ENCODE peak calls at places on chromosomes 13 and 19, in six cellular contexts. Q is brain microvascular endothelial cell, F is spleen, J is A549, N is activated B cell treated with CpG ODN at 0.5 μM for 24 hours, X is neural crest cell. L is an unnamed sample.

GRCh38 chr13:108342369-108343289 is 73.1 kb downstream of the TNFSF13B start:
- DNase-seq in X (no peak), Q (peak), N (no peak), F (no peak), J (peak), L (peak)

GRCh38 chr19:10617409-10618121 is 7.8 kb upstream of the SLC44A2 start:
- DNase-seq in N (no peak), F (no peak), J (no peak), Q (peak), X (no peak), L (peak)

GRCh38 chr19:1135454-1135853 is 31.7 kb downstream of the GPX4 start:
- DNase-seq in X (no peak), Q (no peak), F (no peak), J (no peak), N (no peak), L (no peak)

GRCh38 chr13:21079761-21080730 is 18.7 kb upstream of the LATS2 start:
- DNase-seq in J (no peak), N (no peak), Q (peak), X (no peak), F (no peak), L (peak)

GRCh38 chr13:43785681-43786471 is 896 bp downstream of the ENOX1 start:
- DNase-seq in J (peak), N (no peak), F (peak), Q (peak), X (peak), L (peak)

GRCh38 chr13:34129422-34129821 is 311.5 kb downstream of the RFC3 start:
- DNase-seq in N (no peak), X (no peak), F (no peak), Q (no peak), J (no peak), L (no peak)

GRCh38 chr19:4061683-4062575 is 4.8 kb downstream of the ZBTB7A start:
- DNase-seq in F (peak), X (no peak), N (no peak), Q (no peak), J (no peak), L (no peak)

GRCh38 chr19:40411125-40411842 is 1.9 kb downstream of the PRX start:
- DNase-seq in J (no peak), X (no peak), F (no peak), N (no peak), Q (no peak), L (no peak)

GRCh38 chr19:29311391-29311790 is 98.4 kb upstream of the UQCRFS1 start:
- DNase-seq in N (no peak), F (no peak), X (no peak), J (no peak), Q (no peak), L (no peak)

GRCh38 chr13:41891119-41891518 is 69.8 kb downstream of the VWA8 start:
- DNase-seq in X (no peak), Q (no peak), N (no peak), F (no peak), J (no peak), L (no peak)

GRCh38 chr13:113083022-113083373 is 22.6 kb upstream of the F7 start:
- DNase-seq in N (no peak), J (no peak), X (no peak), F (peak), Q (no peak), L (no peak)

GRCh38 chr19:48624067-48624594 is 4.8 kb downstream of the SPHK2 start:
- DNase-seq in X (peak), J (peak), F (peak), N (peak), Q (peak), L (peak)

GRCh38 chr13:73025212-73026012 is 33.4 kb upstream of the KLF5 start:
- DNase-seq in N (no peak), F (no peak), Q (no peak), X (no peak), J (no peak), L (no peak)

GRCh38 chr13:70107498-70108271 is at the start of gene ATXN8OS:
- DNase-seq in Q (no peak), X (peak), J (no peak), N (no peak), F (peak), L (no peak)

GRCh38 chr13:26198116-26198515 is 24.0 kb downstream of the RNF6 start:
- DNase-seq in J (no peak), X (no peak), F (no peak), Q (no peak), N (no peak), L (no peak)

GRCh38 chr19:35642312-35642711 is 767 bp downstream of the ETV2 start:
- DNase-seq in J (no peak), N (no peak), F (no peak), X (no peak), Q (no peak), L (peak)

GRCh38 chr13:46229251-46229650 is 17.5 kb downstream of the LRRC63 start:
- DNase-seq in Q (no peak), N (no peak), J (no peak), F (no peak), X (no peak), L (no peak)

GRCh38 chr19:54521860-54522513 is 19.4 kb downstream of the LAIR2 start:
- DNase-seq in F (no peak), J (no peak), X (no peak), N (no peak), Q (no peak), L (no peak)

GRCh38 chr19:29016926-29017760 is 195.8 kb downstream of the UQCRFS1 start:
- DNase-seq in Q (no peak), J (no peak), X (no peak), F (peak), N (no peak), L (no peak)

GRCh38 chr19:19900124-19900523 is 622 bp upstream of the ZNF93 start:
- DNase-seq in N (no peak), F (no peak), Q (peak), X (no peak), J (no peak), L (peak)

GRCh38 chr13:69589531-69589930 is 518.1 kb upstream of the ATXN8OS start:
- DNase-seq in F (no peak), J (no peak), N (no peak), X (no peak), Q (no peak), L (no peak)

GRCh38 chr19:40666803-40667438 is 23.5 kb downstream of the NUMBL start:
- DNase-seq in N (no peak), Q (no peak), F (peak), X (no peak), J (no peak), L (no peak)

GRCh38 chr19:17500447-17501198 is 10.8 kb upstream of the PGLS start:
- DNase-seq in X (no peak), F (no peak), N (no peak), J (no peak), Q (no peak), L (no peak)

GRCh38 chr13:38821753-38822551 is 135.1 kb downstream of the FREM2 start:
- DNase-seq in N (no peak), Q (no peak), J (no peak), F (no peak), X (peak), L (no peak)

GRCh38 chr13:20134732-20135131 is 26.1 kb downstream of the GJA3 start:
- DNase-seq in N (no peak), Q (no peak), J (no peak), F (no peak), X (no peak), L (no peak)

GRCh38 chr19:8158411-8159074 is 9.2 kb upstream of the FBN3 start:
- DNase-seq in X (peak), F (no peak), J (peak), N (no peak), Q (peak), L (peak)

GRCh38 chr13:74771964-74772363 is 637.8 kb upstream of the KLF12 start:
- DNase-seq in J (peak), X (no peak), N (no peak), F (no peak), Q (peak), L (peak)

GRCh38 chr19:48751835-48752510 is 468 bp downstream of the FUT1 start:
- DNase-seq in X (no peak), N (no peak), Q (no peak), J (no peak), F (no peak), L (no peak)

GRCh38 chr13:32940601-32941000 is 75.6 kb upstream of the KL start:
- DNase-seq in Q (peak), X (no peak), N (no peak), F (no peak), J (no peak), L (no peak)

GRCh38 chr19:14517840-14518505 is at the start of gene DNAJB1:
- DNase-seq in Q (peak), J (peak), F (peak), N (peak), X (no peak), L (peak)
- TF ChIP-seq CTCF in Q (no peak), J (no peak), F (no peak), N (no peak), X (no peak), L (no peak)

DNA sequence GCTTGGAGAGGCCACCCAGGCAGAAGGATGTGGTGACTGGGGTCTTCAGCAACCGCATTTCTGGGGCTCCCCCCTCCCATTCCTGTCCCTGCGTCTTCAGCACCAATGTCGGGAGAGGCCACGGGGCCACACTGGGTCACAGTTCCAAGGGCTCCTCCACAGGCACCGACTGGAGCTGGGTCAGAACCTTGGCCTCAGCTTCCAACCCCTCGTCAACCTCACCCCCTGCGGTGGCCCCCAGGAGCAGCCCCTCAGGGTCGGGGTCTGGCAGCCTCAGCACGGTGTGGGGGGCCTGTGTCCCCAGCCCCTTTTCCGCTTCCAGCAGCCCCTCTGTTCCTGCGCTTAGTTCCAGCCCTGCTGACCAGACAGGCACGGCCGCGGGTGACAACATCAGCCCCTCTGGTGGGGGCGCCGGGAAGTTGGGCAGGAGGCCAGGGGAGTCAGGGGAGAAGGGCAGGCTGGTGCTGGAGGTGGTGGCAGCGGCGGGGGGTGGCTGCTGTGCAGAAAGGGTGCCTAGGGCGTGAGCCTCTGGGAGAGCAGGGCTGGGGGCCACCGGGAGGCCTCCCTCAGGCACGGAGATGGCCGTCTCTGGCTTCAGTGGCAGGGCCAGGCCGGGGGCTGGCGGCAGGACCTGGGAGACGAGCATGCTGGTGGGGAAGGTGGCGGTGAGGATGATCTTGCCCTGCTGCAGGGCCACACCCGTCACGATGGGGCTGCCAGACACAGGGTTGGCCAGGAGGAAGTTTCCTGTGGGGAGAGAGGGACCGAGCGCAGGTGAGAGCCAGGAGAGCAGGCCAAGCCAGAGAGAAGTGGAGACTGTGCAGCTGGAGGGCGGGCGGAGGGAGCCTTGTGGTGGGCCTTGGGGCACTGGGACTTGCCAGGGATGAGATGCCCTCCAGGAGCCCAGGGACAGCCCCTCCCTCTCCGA is 3.4 kb downstream of the SIX5 start:
- DNase-seq in Q (no peak), F (no peak), X (no peak), N (no peak), J (no peak), L (no peak)
- TF ChIP-seq CTCF in Q (no peak), F (no peak), X (no peak), N (no peak), J (no peak), L (no peak)

DNA sequence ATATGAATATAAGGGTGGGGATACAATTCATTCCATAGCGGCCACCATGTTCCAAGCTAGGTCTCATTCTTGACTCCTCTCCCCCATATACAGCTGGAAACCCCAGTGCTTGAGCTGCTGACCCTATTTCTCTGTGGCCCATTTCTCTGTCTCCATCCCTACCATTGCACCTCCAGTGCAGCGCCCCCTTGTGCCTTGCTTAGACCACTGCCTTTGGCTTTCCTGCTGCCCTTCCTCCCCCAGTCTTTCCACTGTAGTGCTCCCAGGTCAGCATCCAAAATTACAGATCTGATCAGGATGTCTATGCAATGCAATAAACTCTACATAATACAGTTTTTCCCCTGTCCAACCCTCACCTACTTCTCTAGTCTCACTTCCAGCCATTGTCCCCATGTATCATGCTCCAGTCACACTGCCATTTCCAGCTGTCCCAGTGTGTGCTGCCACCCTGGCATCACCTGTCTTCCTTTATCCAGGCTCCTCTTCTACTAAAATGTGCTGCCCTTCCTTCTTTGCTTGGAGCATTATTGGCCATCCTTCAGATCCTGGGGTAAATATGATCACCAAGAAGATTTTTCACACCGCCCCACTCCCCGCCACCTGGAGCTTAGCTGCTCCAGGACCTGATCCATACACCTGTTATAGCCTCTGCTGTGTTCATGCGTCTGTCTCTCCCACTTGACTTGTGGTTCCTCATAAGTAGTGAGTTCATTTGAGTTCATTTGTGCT is 199.4 kb upstream of the IPO5 start:
- DNase-seq in X (no peak), N (no peak), J (no peak), F (no peak), Q (no peak), L (no peak)
- TF ChIP-seq CTCF in X (no peak), N (no peak), J (no peak), F (no peak), Q (peak), L (no peak)

GRCh38 chr19:24159707-24160106 is 72.7 kb downstream of the ZNF254 start:
- DNase-seq in J (peak), Q (no peak), X (no peak), F (no peak), N (no peak), L (no peak)
- TF ChIP-seq CTCF in J (no peak), Q (peak), X (peak), F (no peak), N (no peak), L (peak)

GRCh38 chr13:23707674-23708073 is 137.5 kb downstream of the TNFRSF19 start:
- DNase-seq in F (no peak), X (no peak), Q (peak), J (peak), N (no peak), L (peak)
- TF ChIP-seq CTCF in F (peak), X (peak), Q (peak), J (peak), N (no peak), L (peak)